ENCODE peak calls at places on chromosomes 2 and 18, in five cellular contexts. Q is GM10248, E is left ventricle myocardium inferior, A is thyroid gland, K is type B pancreatic cell. Z is an unnamed sample.

GRCh38 chr2:165054667-165055066 is 99.3 kb upstream of the SLC38A11 start:
- DNase-seq in Q (no peak), E (no peak), K (no peak), A (no peak), Z (no peak)

GRCh38 chr2:63975437-63976124 is 43.6 kb downstream of the VPS54 start:
- DNase-seq in E (no peak), K (no peak), A (no peak), Q (no peak), Z (no peak)

GRCh38 chr2:187545238-187545751 is 8.9 kb downstream of the TFPI start:
- DNase-seq in Q (no peak), E (no peak), K (no peak), A (no peak), Z (no peak)

GRCh38 chr18:12307251-12307736 is 747 bp upstream of the TUBB6 start:
- DNase-seq in Q (peak), K (no peak), A (peak), E (peak), Z (no peak)

GRCh38 chr2:119433636-119434327 is 2.1 kb downstream of the TMEM37 start:
- DNase-seq in Q (no peak), A (peak), K (no peak), E (no peak), Z (no peak)

GRCh38 chr2:193627187-193627917 is 1432.6 kb upstream of the TMEFF2 start:
- DNase-seq in Q (no peak), E (no peak), A (no peak), K (no peak), Z (no peak)

GRCh38 chr2:201964631-201965206 is 68.9 kb upstream of the FZD7 start:
- DNase-seq in Q (no peak), A (no peak), K (no peak), E (no peak), Z (no peak)

GRCh38 chr2:217307023-217307422 is 447.2 kb upstream of the TNP1 start:
- DNase-seq in A (peak), Q (no peak), K (no peak), E (peak), Z (no peak)

GRCh38 chr2:9667826-9668225 is 37.0 kb upstream of the YWHAQ start:
- DNase-seq in E (no peak), A (no peak), Q (no peak), K (no peak), Z (no peak)

GRCh38 chr2:195319112-195319460 is 337.9 kb upstream of the SLC39A10 start:
- DNase-seq in A (no peak), Q (no peak), E (no peak), K (no peak), Z (no peak)

GRCh38 chr2:9984217-9984739 is 32.8 kb downstream of the GRHL1 start:
- DNase-seq in E (no peak), Q (peak), K (no peak), A (no peak), Z (no peak)

GRCh38 chr2:160574472-160575140 is 81.0 kb upstream of the RBMS1 start:
- DNase-seq in A (no peak), Q (no peak), K (no peak), E (no peak), Z (no peak)

GRCh38 chr2:42223822-42224268 is 54.7 kb downstream of the EML4 start:
- DNase-seq in A (no peak), K (no peak), Q (no peak), E (no peak), Z (no peak)

GRCh38 chr18:43863180-43863579 is 585.9 kb upstream of the SYT4 start:
- DNase-seq in Q (no peak), A (no peak), E (no peak), K (no peak), Z (no peak)

GRCh38 chr2:240393831-240394410 is 41.5 kb upstream of the GPC1 start:
- DNase-seq in A (no peak), Q (no peak), E (no peak), K (peak), Z (peak)

GRCh38 chr18:55322176-55322735 is 265.7 kb downstream of the TCF4 start:
- DNase-seq in Q (peak), K (peak), E (peak), A (peak), Z (peak)

GRCh38 chr2:160507464-160507863 is 13.9 kb upstream of the RBMS1 start:
- DNase-seq in E (no peak), Q (no peak), A (no peak), K (no peak), Z (no peak)

GRCh38 chr2:189412330-189412953 is 28.8 kb upstream of the WDR75 start:
- DNase-seq in Q (peak), A (peak), E (no peak), K (no peak), Z (no peak)

GRCh38 chr2:152372438-152372984 is 37.5 kb downstream of the FMNL2 start:
- DNase-seq in K (no peak), E (no peak), A (no peak), Q (no peak), Z (no peak)

GRCh38 chr2:98870516-98871158 is 65.4 kb downstream of the CRACDL start:
- DNase-seq in K (no peak), A (peak), Q (no peak), E (no peak), Z (peak)

GRCh38 chr2:65420712-65421431 is 11.5 kb downstream of the SPRED2 start:
- DNase-seq in A (peak), E (no peak), Q (peak), K (no peak), Z (no peak)

GRCh38 chr2:232385660-232386489 is 7.3 kb downstream of the ALPP start:
- DNase-seq in A (no peak), E (no peak), K (no peak), Q (no peak), Z (no peak)

GRCh38 chr18:55290898-55291297 is 297.1 kb downstream of the TCF4 start:
- DNase-seq in A (no peak), E (no peak), K (no peak), Q (no peak), Z (no peak)

GRCh38 chr2:202771741-202772470 is 99.7 kb downstream of the ICA1L start:
- DNase-seq in E (no peak), A (no peak), Q (no peak), K (no peak), Z (no peak)

GRCh38 chr2:45014016-45014702 is 4.9 kb upstream of the SIX2 start:
- DNase-seq in A (peak), K (no peak), E (peak), Q (peak), Z (peak)

GRCh38 chr18:50218432-50219197 is 23.7 kb upstream of the MYO5B start:
- DNase-seq in A (peak), K (no peak), Q (peak), E (no peak), Z (no peak)

GRCh38 chr18:24979223-24979622 is 372.7 kb downstream of the ZNF521 start:
- DNase-seq in A (no peak), E (no peak), K (no peak), Q (no peak), Z (no peak)

GRCh38 chr2:171244970-171245782 is 84.5 kb upstream of the TLK1 start:
- DNase-seq in K (no peak), E (no peak), A (no peak), Q (no peak), Z (no peak)

GRCh38 chr2:11938196-11938595 is 191.8 kb downstream of the LPIN1 start:
- DNase-seq in K (no peak), A (no peak), E (peak), Q (no peak), Z (no peak)

GRCh38 chr18:53850918-53851317 is 373.6 kb downstream of the MBD2 start:
- DNase-seq in A (no peak), Q (no peak), E (no peak), K (no peak), Z (no peak)

GRCh38 chr2:142875642-142876041 is 1.8 kb upstream of the KYNU start:
- DNase-seq in A (no peak), K (no peak), E (no peak), Q (no peak), Z (no peak)

GRCh38 chr2:44740678-44741077 is 200.8 kb upstream of the SIX3 start:
- DNase-seq in E (no peak), K (no peak), Q (no peak), A (no peak), Z (no peak)

GRCh38 chr2:231933916-231934401 is 7.8 kb upstream of the NPPC start:
- DNase-seq in E (peak), Q (no peak), K (peak), A (no peak), Z (peak)

GRCh38 chr2:164538250-164538866 is 82.9 kb downstream of the GRB14 start:
- DNase-seq in K (no peak), E (no peak), A (no peak), Q (peak), Z (no peak)

GRCh38 chr2:53200072-53200471 is 567.5 kb upstream of the CHAC2 start:
- DNase-seq in E (no peak), A (no peak), Q (no peak), K (no peak), Z (no peak)

GRCh38 chr18:62460851-62461300 is 61.9 kb upstream of the ZCCHC2 start:
- DNase-seq in E (no peak), K (no peak), A (no peak), Q (no peak), Z (no peak)

GRCh38 chr2:215946581-215946980 is 66.8 kb downstream of the MREG start:
- DNase-seq in E (no peak), Q (no peak), A (no peak), K (no peak), Z (no peak)

GRCh38 chr18:11366410-11366809 is 217.0 kb upstream of the PIEZO2 start:
- DNase-seq in E (no peak), Q (no peak), K (no peak), A (no peak), Z (no peak)

GRCh38 chr2:103991591-103991990 is 862.3 kb upstream of the POU3F3 start:
- DNase-seq in K (no peak), E (no peak), A (no peak), Q (no peak), Z (no peak)
- TF ChIP-seq CTCF in K (peak), E (no peak), A (no peak), Q (no peak), Z (peak)

DNA sequence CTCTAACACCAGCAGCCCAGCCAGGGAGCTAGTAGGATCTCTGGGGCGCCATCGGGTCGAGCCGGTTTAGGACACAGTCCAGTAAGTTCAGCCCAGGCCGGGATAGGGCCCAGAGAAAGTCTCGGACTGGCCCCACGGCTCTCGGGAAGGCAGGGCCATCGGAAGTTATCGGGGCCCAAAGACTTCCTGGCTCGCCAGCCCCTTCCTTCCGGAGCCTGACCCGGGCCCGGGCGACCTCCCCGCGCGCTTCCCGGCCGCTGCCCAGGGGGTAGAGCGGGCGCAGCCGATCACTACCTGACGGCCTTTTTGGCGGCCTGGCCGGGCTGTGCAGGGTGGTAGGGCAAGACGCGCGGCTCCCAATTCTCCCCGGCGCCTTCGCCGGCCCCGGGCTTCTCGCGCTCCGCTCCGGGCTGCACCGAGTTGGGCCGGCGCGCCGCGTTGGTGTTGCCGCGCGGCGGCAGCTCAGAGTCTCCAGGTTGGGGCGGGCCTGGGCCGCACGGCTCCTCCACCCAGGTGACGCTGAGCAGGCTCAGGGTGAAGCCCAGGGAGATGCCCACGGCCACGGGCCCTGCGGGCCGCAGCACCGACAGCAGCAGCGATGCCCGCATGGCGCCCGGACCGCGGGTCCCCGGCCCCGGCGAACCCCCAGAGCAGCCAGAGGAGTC is 546 bp downstream of the CHPF start:
- DNase-seq in A (peak), Q (peak), K (no peak), E (peak), Z (no peak)
- TF ChIP-seq CTCF in A (no peak), Q (no peak), K (no peak), E (no peak), Z (no peak)

GRCh38 chr18:8478968-8479370 is 130.3 kb upstream of the RAB12 start:
- DNase-seq in E (no peak), A (no peak), K (no peak), Q (no peak), Z (peak)
- TF ChIP-seq CTCF in E (peak), A (no peak), K (peak), Q (no peak), Z (no peak)

DNA sequence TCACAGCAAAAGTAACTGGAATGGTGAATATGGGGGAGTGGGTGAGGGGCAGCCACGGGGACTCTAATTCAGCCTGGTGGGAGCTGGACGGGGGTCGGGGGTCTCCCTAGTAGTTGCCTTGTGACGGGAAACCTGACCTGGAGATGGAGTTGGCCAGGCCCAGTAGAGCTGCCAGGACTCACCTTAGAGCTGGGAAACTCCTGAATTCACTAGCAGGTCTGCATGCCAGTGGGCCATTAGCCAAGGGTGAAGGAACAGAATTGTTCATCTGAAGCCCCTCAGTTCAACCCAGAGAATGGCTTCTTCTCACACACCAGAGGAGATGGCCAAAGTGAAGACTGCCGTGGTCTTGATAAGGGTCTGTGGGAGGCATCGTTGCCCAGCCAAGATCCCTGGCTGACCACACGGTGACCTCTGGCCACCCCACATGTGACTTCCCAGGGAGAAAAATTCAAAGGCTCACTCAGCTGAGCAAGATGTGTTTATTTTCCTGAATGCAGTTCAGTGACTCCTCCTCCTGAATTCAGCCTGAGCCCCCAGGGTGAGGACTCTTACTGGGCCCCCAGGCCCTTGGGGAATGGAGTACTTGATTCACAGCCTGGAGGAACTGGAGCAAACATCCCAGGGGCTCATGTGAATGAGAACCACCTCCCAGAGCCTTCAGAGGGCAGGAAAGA is 25.1 kb downstream of the MOCOS start:
- DNase-seq in K (no peak), A (peak), Q (no peak), E (no peak), Z (peak)
- TF ChIP-seq CTCF in K (no peak), A (no peak), Q (no peak), E (peak), Z (peak)